ENCODE peak calls at places on chromosome 9, in four cellular contexts. J is BJ; Y is stimulated activated CD8-positive, alpha-beta memory T cell treated with anti-CD3 and anti-CD28 coated beads, Interleukin-7, amount 100 ng/mL, for 48 hours; L is GM23248. A is an unnamed sample.

GRCh38 chr9:126173929-126174328 is 152.7 kb upstream of the MVB12B start:
- DNase-seq in L (no peak), J (no peak), Y (no peak), A (no peak)

GRCh38 chr9:83012160-83012559 is 50.8 kb downstream of the RASEF start:
- DNase-seq in J (no peak), L (no peak), Y (no peak), A (no peak)

GRCh38 chr9:108645520-108645919 is 210.3 kb downstream of the ACTL7B start:
- DNase-seq in J (no peak), Y (no peak), L (peak), A (no peak)

GRCh38 chr9:94760646-94761045 is 34.1 kb downstream of the AOPEP start:
- DNase-seq in Y (no peak), L (no peak), J (no peak), A (no peak)

GRCh38 chr9:83937861-83938455 is 16.7 kb upstream of the KIF27 start:
- DNase-seq in J (no peak), L (peak), Y (no peak), A (no peak)

GRCh38 chr9:116928884-116929283 is 241.8 kb downstream of the TRIM32 start:
- DNase-seq in L (no peak), Y (no peak), J (no peak), A (no peak)

GRCh38 chr9:78921341-78921740 is 624.4 kb downstream of the PSAT1 start:
- DNase-seq in Y (no peak), L (no peak), J (no peak), A (no peak)

GRCh38 chr9:75235632-75236031 is 147.3 kb downstream of the OSTF1 start:
- DNase-seq in J (no peak), Y (no peak), L (no peak), A (no peak)

GRCh38 chr9:70407081-70407503 is 7.4 kb downstream of the KLF9 start:
- DNase-seq in Y (no peak), L (peak), J (peak), A (no peak)

GRCh38 chr9:108720191-108720642 is 135.6 kb downstream of the ACTL7B start:
- DNase-seq in J (no peak), Y (no peak), L (no peak), A (no peak)

GRCh38 chr9:122777935-122778671 is 10.6 kb upstream of the OR5C1 start:
- DNase-seq in J (peak), Y (no peak), L (peak), A (no peak)

GRCh38 chr9:107029146-107029545 is 166.2 kb downstream of the ZNF462 start:
- DNase-seq in Y (no peak), J (no peak), L (no peak), A (no peak)

GRCh38 chr9:132908635-132909034 is 29.9 kb downstream of the SPACA9 start:
- DNase-seq in L (no peak), J (no peak), Y (no peak), A (no peak)

GRCh38 chr9:87080512-87081225 is 133.4 kb upstream of the GAS1 start:
- DNase-seq in L (peak), Y (no peak), J (no peak), A (no peak)

GRCh38 chr9:70802206-70802605 is 319.2 kb downstream of the TRPM3 start:
- DNase-seq in J (peak), Y (no peak), L (peak), A (no peak)

A was measured in tibial artery.